ENCODE peak calls at places on chromosomes 7 and 10, in nine cellular contexts. K, A, H, F, S, U, M, L and R are unnamed samples.
A peak's percentile ranks its signal among the peaks of the same experiment; 100 is the strongest.

GRCh38 chr7:44977304-44977858 is 1.4 kb downstream of the MYO1G start:
- DNase-seq in K (no peak), A (no peak), H (no peak), F (no peak), S (no peak), U (no peak), M (peak; percentile 22), L (no peak), R (peak; percentile 60)

GRCh38 chr10:108112218-108112617 is 947.7 kb upstream of the SORCS1 start:
- DNase-seq in K (peak; percentile 25), A (no peak), H (no peak), F (no peak), S (no peak), U (no peak), M (no peak), L (peak; percentile 61), R (no peak)

GRCh38 chr7:105790996-105791395 is 85.4 kb downstream of the ATXN7L1 start:
- DNase-seq in K (no peak), A (no peak), H (no peak), F (peak; percentile 76), S (no peak), U (no peak), M (no peak), L (no peak), R (no peak)

GRCh38 chr10:112465299-112465882 is 18.4 kb downstream of the VTI1A start:
- DNase-seq in K (no peak), A (no peak), H (no peak), F (no peak), S (no peak), U (no peak), M (no peak), L (no peak), R (no peak)

GRCh38 chr7:30331338-30331737 is 46.9 kb downstream of the ZNRF2 start:
- DNase-seq in K (no peak), A (no peak), H (no peak), F (no peak), S (no peak), U (no peak), M (no peak), L (no peak), R (no peak)

GRCh38 chr7:108012499-108013430 is 9.8 kb upstream of the LAMB1 start:
- DNase-seq in K (no peak), A (no peak), H (no peak), F (no peak), S (no peak), U (no peak), M (peak; percentile 87), L (no peak), R (no peak)

GRCh38 chr7:157446322-157446721 is 109.5 kb downstream of the DNAJB6 start:
- DNase-seq in K (no peak), A (no peak), H (no peak), F (no peak), S (no peak), U (peak; percentile 32), M (no peak), L (no peak), R (peak; percentile 49)

GRCh38 chr10:2873769-2874168 is 193.6 kb upstream of the PFKP start:
- DNase-seq in K (no peak), A (no peak), H (no peak), F (no peak), S (no peak), U (no peak), M (no peak), L (no peak), R (no peak)

GRCh38 chr7:38452615-38453014 is 178.6 kb downstream of the AMPH start:
- DNase-seq in K (no peak), A (no peak), H (no peak), F (no peak), S (no peak), U (no peak), M (no peak), L (no peak), R (no peak)

GRCh38 chr10:102644646-102645387 is 538 bp downstream of the TRIM8 start:
- DNase-seq in K (peak; percentile 79), A (peak; percentile 89), H (peak; percentile 71), F (peak; percentile 80), S (no peak), U (peak; percentile 94), M (peak; percentile 30), L (peak; percentile 89), R (peak; percentile 93)

GRCh38 chr10:132614431-132615341 is 77.1 kb downstream of the INPP5A start:
- DNase-seq in K (peak; percentile 13), A (no peak), H (no peak), F (no peak), S (no peak), U (no peak), M (no peak), L (no peak), R (peak; percentile 70)

GRCh38 chr10:22959950-22960349 is 32.1 kb downstream of the ARMC3 start:
- DNase-seq in K (no peak), A (no peak), H (no peak), F (no peak), S (no peak), U (no peak), M (no peak), L (no peak), R (no peak)

GRCh38 chr10:105577865-105578607 is 936.9 kb downstream of the SORCS3 start:
- DNase-seq in K (no peak), A (no peak), H (no peak), F (no peak), S (no peak), U (no peak), M (no peak), L (no peak), R (no peak)

DNA sequence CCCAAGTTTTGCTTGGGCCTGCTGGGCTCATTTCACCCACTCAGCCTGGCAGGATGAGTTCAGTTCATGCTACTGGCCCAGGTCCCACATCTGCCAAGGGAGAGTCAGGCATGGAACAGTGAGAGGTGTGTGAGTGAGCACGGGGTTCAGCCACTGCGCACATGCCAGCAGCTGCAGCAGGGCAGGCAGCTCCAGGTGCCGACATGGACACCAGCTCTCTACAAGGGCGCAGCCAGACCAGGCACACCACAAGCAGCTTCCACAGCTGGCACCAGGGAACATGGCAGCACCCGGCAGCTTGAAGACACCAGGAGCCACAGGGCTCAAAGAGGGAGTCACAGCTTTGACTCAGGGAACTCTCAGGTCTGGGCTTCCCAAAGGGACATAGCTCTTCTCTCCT is 938.0 kb downstream of the SORCS3 start:
- DNase-seq in K (no peak), A (no peak), H (no peak), F (no peak), S (no peak), U (no peak), M (no peak), L (no peak), R (no peak)
- H3K4me1 ChIP-seq in K (no peaks in the 10 kb centered on the region), A (no peaks in the 10 kb centered on the region), H (no peaks in the 10 kb centered on the region), F (no peaks in the 10 kb centered on the region), S (no peaks in the 10 kb centered on the region), U (no peaks in the 10 kb centered on the region), M (no peaks in the 10 kb centered on the region), L (peaks cover 9% of the 10 kb centered on the region), R (no peaks in the 10 kb centered on the region)

GRCh38 chr10:131049051-131049450 is 262.5 kb downstream of the TCERG1L start:
- DNase-seq in K (no peak), A (no peak), H (no peak), F (no peak), S (no peak), U (no peak), M (no peak), L (peak; percentile 84), R (no peak)

GRCh38 chr10:131048595-131048994 is 262.9 kb downstream of the TCERG1L start:
- DNase-seq in K (no peak), A (no peak), H (no peak), F (no peak), S (no peak), U (no peak), M (no peak), L (peak; percentile 34), R (no peak)

GRCh38 chr10:131050162-131050766 is 261.3 kb downstream of the TCERG1L start:
- DNase-seq in K (no peak), A (no peak), H (no peak), F (no peak), S (no peak), U (no peak), M (no peak), L (no peak), R (no peak)

GRCh38 chr10:131046194-131046593 is 265.3 kb downstream of the TCERG1L start:
- DNase-seq in K (no peak), A (no peak), H (no peak), F (no peak), S (no peak), U (no peak), M (no peak), L (no peak), R (no peak)

GRCh38 chr10:131047501-131047900 is 264.0 kb downstream of the TCERG1L start:
- DNase-seq in K (no peak), A (no peak), H (no peak), F (no peak), S (no peak), U (no peak), M (no peak), L (no peak), R (no peak)
- TF ChIP-seq POLR2AphosphoS5 in K (no peak), A (no peak), H (no peak), F (no peak), S (no peak), U (no peak), M (no peak), L (no peak), R (no peak)

DNA sequence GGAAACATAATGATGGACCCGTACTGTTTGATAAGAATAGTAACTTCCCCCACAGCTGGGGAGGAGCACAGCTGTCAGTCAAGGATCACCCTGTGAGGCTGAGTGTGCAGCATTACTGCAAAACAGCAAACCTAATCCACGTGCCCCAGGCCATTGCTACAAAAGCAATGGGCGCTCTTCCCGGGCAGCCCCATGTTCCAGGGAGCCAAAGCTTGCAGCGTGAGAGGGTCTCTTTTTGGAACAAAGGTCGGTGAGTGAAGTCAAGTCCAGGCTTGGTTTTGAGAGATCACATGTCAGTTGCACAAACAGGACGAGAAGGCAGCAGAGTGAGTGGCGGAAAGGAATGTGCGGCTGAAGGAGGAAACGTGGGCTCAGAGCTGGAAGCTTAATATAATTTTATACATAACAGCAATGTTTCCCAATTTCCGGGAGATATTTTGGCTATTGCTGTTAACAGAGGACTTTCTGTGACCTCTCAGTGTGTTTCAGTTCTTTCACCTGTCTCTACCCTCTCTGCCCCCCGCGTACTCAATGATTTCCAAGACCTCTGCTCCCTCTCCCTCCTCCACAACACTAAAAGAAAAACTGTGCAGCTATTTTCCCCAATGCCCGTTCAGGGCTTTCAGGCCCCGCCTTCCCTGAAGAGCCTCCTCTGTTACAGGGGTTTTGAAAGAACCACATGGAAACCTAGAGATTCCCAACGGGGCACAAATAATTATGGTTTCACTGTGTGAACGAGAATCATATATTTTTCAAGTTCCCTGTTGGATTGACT is 128.9 kb downstream of the MTPAP start:
- DNase-seq in K (no peak), A (no peak), H (no peak), F (no peak), S (no peak), U (no peak), M (no peak), L (no peak), R (no peak)
- H3K4me1 ChIP-seq in K (no peaks in the 10 kb centered on the region), A (no peaks in the 10 kb centered on the region), H (peaks cover 15% of the 10 kb centered on the region), F (no peaks in the 10 kb centered on the region), S (peaks cover 3% of the 10 kb centered on the region), U (no peaks in the 10 kb centered on the region), M (no peaks in the 10 kb centered on the region), L (no peaks in the 10 kb centered on the region), R (peaks cover 16% of the 10 kb centered on the region)

DNA sequence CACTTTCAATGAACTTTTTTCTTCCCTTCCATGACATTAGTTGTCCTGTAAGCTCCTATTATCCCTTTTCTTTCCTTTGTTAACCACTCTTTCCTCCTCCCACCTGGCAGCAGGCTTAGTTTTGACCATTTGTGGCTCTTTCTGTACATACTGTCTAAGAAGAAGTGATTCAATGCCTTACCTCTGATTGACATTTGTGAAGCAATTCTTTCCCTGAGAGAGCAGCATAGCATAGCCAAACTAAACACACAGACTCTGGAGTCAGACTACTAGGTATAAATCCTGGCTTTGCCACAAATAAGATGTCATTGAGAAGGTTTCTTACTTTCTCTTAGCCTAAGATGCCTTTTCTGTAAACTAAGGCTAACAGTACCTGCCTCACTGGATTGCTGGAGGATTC is 49.0 kb downstream of the AHR start:
- DNase-seq in K (no peak), A (no peak), H (no peak), F (no peak), S (no peak), U (no peak), M (no peak), L (no peak), R (no peak)
- TF ChIP-seq POLR2AphosphoS5 in K (no peak), A (no peak), H (no peak), F (no peak), S (no peak), U (no peak), M (no peak), L (no peak), R (no peak)